ENCODE peak calls at places on chromosomes 12 and 14, in four cellular contexts. T is A172, Z is body of pancreas, G is transverse colon. F is an unnamed sample.

GRCh38 chr14:49951946-49952345 is 59.1 kb downstream of the ARF6 start:
- DNase-seq in G (peak), T (no peak), Z (no peak), F (peak)

GRCh38 chr12:22257100-22257499 is 77.4 kb downstream of the ST8SIA1 start:
- DNase-seq in T (no peak), Z (no peak), G (no peak), F (no peak)

GRCh38 chr12:50402270-50403000 is 1.8 kb downstream of the LARP4 start:
- DNase-seq in Z (no peak), T (no peak), G (no peak), F (peak)

GRCh38 chr12:47032644-47033043 is 46.8 kb upstream of the PCED1B start:
- DNase-seq in T (no peak), G (no peak), Z (peak), F (peak)

GRCh38 chr14:50396636-50397460 is at the start of gene CDKL1:
- DNase-seq in T (peak), Z (peak), G (peak), F (peak)

GRCh38 chr12:81296556-81297305 is 218.9 kb downstream of the ACSS3 start:
- DNase-seq in G (no peak), T (peak), Z (peak), F (no peak)

GRCh38 chr12:29551879-29552278 is 54.4 kb upstream of the OVCH1 start:
- DNase-seq in T (no peak), G (no peak), Z (no peak), F (no peak)

GRCh38 chr14:96053600-96054381 is 14.6 kb downstream of the C14orf132 start:
- DNase-seq in G (peak), T (peak), Z (peak), F (no peak)

GRCh38 chr14:47539065-47539464 is 136.3 kb downstream of the MDGA2 start:
- DNase-seq in T (peak), Z (no peak), G (no peak), F (no peak)

GRCh38 chr14:71714225-71714624 is 218.0 kb upstream of the RGS6 start:
- DNase-seq in Z (no peak), T (no peak), G (no peak), F (no peak)

GRCh38 chr12:40002178-40003169 is 103.4 kb downstream of the SLC2A13 start:
- DNase-seq in T (no peak), G (no peak), Z (peak), F (peak)

GRCh38 chr14:88249266-88249665 is 73.8 kb downstream of the KCNK10 start:
- DNase-seq in G (no peak), Z (no peak), T (no peak), F (peak)

F was measured in small intestine.